ENCODE peak calls at places on chromosome 22, in six cellular contexts. F, P, S, U, K and V are unnamed samples.

GRCh38 chr22:20156611-20157415 is 6.0 kb upstream of the CCDC188 start:
- DNase-seq in F (peak; percentile 99), P (peak; percentile 97), S (peak; percentile 74), U (peak; percentile 89), K (peak; percentile 84), V (peak; percentile 67)

GRCh38 chr22:49628351-49629023 is 199.2 kb downstream of the BRD1 start:
- DNase-seq in F (no peak), P (peak; percentile 7), S (no peak), U (no peak), K (no peak), V (no peak)

GRCh38 chr22:49850959-49851815 is 2.5 kb upstream of the ZBED4 start:
- DNase-seq in F (no peak), P (no peak), S (no peak), U (peak; percentile 48), K (no peak), V (no peak)

GRCh38 chr22:25702046-25702445 is 39.9 kb upstream of the MYO18B start:
- DNase-seq in F (no peak), P (no peak), S (no peak), U (no peak), K (no peak), V (peak; percentile 50)

GRCh38 chr22:20658433-20659222 is 115.3 kb upstream of the SERPIND1 start:
- DNase-seq in F (no peak), P (no peak), S (no peak), U (no peak), K (no peak), V (no peak)

GRCh38 chr22:42805016-42805997 is 51.8 kb downstream of the ARFGAP3 start:
- DNase-seq in F (no peak), P (no peak), S (peak; percentile 61), U (peak; percentile 82), K (no peak), V (no peak)

GRCh38 chr22:44994399-44995281 is 15.2 kb downstream of the PHF21B start:
- DNase-seq in F (no peak), P (no peak), S (peak; percentile 54), U (no peak), K (no peak), V (no peak)

GRCh38 chr22:44335066-44335839 is 22.5 kb upstream of the SHISAL1 start:
- DNase-seq in F (no peak), P (no peak), S (no peak), U (no peak), K (no peak), V (no peak)

GRCh38 chr22:42887114-42887513 is 30.0 kb upstream of the ARFGAP3 start:
- DNase-seq in F (no peak), P (no peak), S (no peak), U (no peak), K (no peak), V (no peak)

GRCh38 chr22:38202437-38203089 is 769 bp downstream of the MAFF start:
- DNase-seq in F (peak; percentile 76), P (peak; percentile 50), S (peak; percentile 49), U (peak; percentile 93), K (peak; percentile 45), V (peak; percentile 63)

GRCh38 chr22:19892249-19892879 is 37.7 kb upstream of the GNB1L start:
- DNase-seq in F (no peak), P (no peak), S (no peak), U (no peak), K (peak; percentile 13), V (no peak)

GRCh38 chr22:41216984-41217383 is 11.9 kb downstream of the L3MBTL2 start:
- DNase-seq in F (no peak), P (no peak), S (no peak), U (no peak), K (no peak), V (peak; percentile 80)

GRCh38 chr22:40014661-40015255 is 20.0 kb downstream of the FAM83F start:
- DNase-seq in F (no peak), P (no peak), S (no peak), U (no peak), K (no peak), V (no peak)

GRCh38 chr22:36021649-36022048 is 7.0 kb downstream of the RBFOX2 start:
- DNase-seq in F (no peak), P (no peak), S (no peak), U (no peak), K (no peak), V (no peak)

GRCh38 chr22:21780259-21780658 is 44.7 kb upstream of the YPEL1 start:
- DNase-seq in F (no peak), P (no peak), S (no peak), U (no peak), K (no peak), V (no peak)

GRCh38 chr22:36352775-36353507 is 34.8 kb downstream of the MYH9 start:
- DNase-seq in F (no peak), P (no peak), S (no peak), U (no peak), K (no peak), V (peak; percentile 60)

GRCh38 chr22:42073568-42074152 is 388 bp upstream of the PHETA2 start:
- DNase-seq in F (no peak), P (no peak), S (no peak), U (no peak), K (no peak), V (no peak)

GRCh38 chr22:36136475-36136874 is 24.1 kb downstream of the APOL3 start:
- DNase-seq in F (no peak), P (no peak), S (no peak), U (no peak), K (no peak), V (peak; percentile 15)